ENCODE peak calls at places on chromosomes 12 and 14, in six cellular contexts. C, D, H, L, V and X are unnamed samples.

GRCh38 chr14:76086636-76087035 is 65.1 kb upstream of the GPATCH2L start:
- DNase-seq in D (no peak), H (no peak), V (no peak), L (no peak), C (no peak), X (no peak)

GRCh38 chr12:19857197-19857596 is 417.9 kb downstream of the AEBP2 start:
- DNase-seq in D (no peak), C (no peak), L (no peak), V (no peak), H (no peak), X (no peak)

GRCh38 chr14:24219521-24219920 is 3.7 kb upstream of the MDP1 start:
- DNase-seq in L (no peak), V (no peak), H (no peak), D (no peak), C (no peak), X (no peak)

GRCh38 chr12:63068857-63069442 is 82.1 kb downstream of the AVPR1A start:
- DNase-seq in L (peak; percentile 93), C (peak; percentile 23), H (no peak), D (no peak), V (peak; percentile 64), X (peak; percentile 8)

GRCh38 chr14:75306917-75307699 is 28.5 kb downstream of the FOS start:
- DNase-seq in H (no peak), D (no peak), L (peak; percentile 56), C (no peak), V (no peak), X (no peak)

GRCh38 chr14:105888784-105889665 is 362.6 kb downstream of the TMEM121 start:
- DNase-seq in L (no peak), D (no peak), H (peak; percentile 9), C (no peak), V (no peak), X (no peak)

GRCh38 chr12:13088503-13088902 is 15.0 kb downstream of the GSG1 start:
- DNase-seq in L (no peak), V (no peak), H (no peak), C (no peak), D (no peak), X (no peak)

GRCh38 chr12:68374315-68374982 is 42.3 kb upstream of the MDM1 start:
- DNase-seq in C (no peak), L (no peak), H (no peak), V (no peak), D (peak; percentile 31), X (no peak)

GRCh38 chr12:6767592-6768384 is 1.6 kb downstream of the PTMS start:
- DNase-seq in C (no peak), H (no peak), V (peak; percentile 32), L (peak; percentile 39), D (no peak), X (no peak)

GRCh38 chr14:91383439-91383838 is 34.2 kb downstream of the CCDC88C start:
- DNase-seq in V (no peak), H (no peak), D (no peak), L (no peak), C (no peak), X (no peak)

GRCh38 chr14:51868405-51868804 is 8.0 kb downstream of the GNG2 start:
- DNase-seq in C (no peak), D (no peak), L (no peak), V (no peak), H (no peak), X (no peak)

GRCh38 chr14:101937926-101938767 is 26.2 kb upstream of the DYNC1H1 start:
- DNase-seq in C (no peak), L (no peak), D (no peak), V (no peak), H (no peak), X (no peak)

GRCh38 chr12:57868870-57869609 is 22.5 kb upstream of the CTDSP2 start:
- DNase-seq in D (no peak), C (no peak), H (no peak), L (no peak), V (peak; percentile 55), X (peak; percentile 51)

GRCh38 chr12:45907955-45908354 is 82.4 kb downstream of the SCAF11 start:
- DNase-seq in L (no peak), V (no peak), H (no peak), C (no peak), D (no peak), X (no peak)

GRCh38 chr14:94665121-94665520 is 52.9 kb downstream of the SERPINA3 start:
- DNase-seq in L (peak; percentile 60), C (no peak), H (no peak), V (peak; percentile 40), D (no peak), X (no peak)

GRCh38 chr12:48816148-48816854 is 2.0 kb upstream of the CACNB3 start:
- DNase-seq in C (no peak), D (no peak), L (peak; percentile 25), H (no peak), V (no peak), X (no peak)

GRCh38 chr12:124217508-124217981 is 77.3 kb upstream of the RFLNA start:
- DNase-seq in V (peak; percentile 10), H (no peak), D (no peak), L (peak; percentile 12), C (no peak), X (no peak)

GRCh38 chr12:49110191-49111155 is at the start of gene LMBR1L:
- DNase-seq in L (peak; percentile 98), C (peak; percentile 88), V (peak; percentile 99), D (peak; percentile 95), H (peak; percentile 95), X (peak; percentile 90)

GRCh38 chr14:67619446-67620216 is at the start of gene ARG2:
- DNase-seq in V (peak; percentile 95), D (peak; percentile 98), L (peak; percentile 90), H (peak; percentile 97), C (peak; percentile 95), X (peak; percentile 93)

GRCh38 chr12:86712425-86712843 is 456.2 kb upstream of the MGAT4C start:
- DNase-seq in C (no peak), V (peak; percentile 97), L (peak; percentile 99), H (no peak), D (no peak), X (no peak)

GRCh38 chr12:57836442-57837375 is 9.8 kb downstream of the CTDSP2 start:
- DNase-seq in C (peak; percentile 60), V (peak; percentile 90), H (peak; percentile 87), D (no peak), L (peak; percentile 92), X (no peak)

GRCh38 chr12:120067084-120067869 is 49.3 kb downstream of the RAB35 start:
- DNase-seq in C (no peak), L (no peak), V (no peak), D (no peak), H (no peak), X (no peak)

GRCh38 chr12:109604902-109605536 is 31.4 kb downstream of the MVK start:
- DNase-seq in C (no peak), L (no peak), V (no peak), H (no peak), D (no peak), X (no peak)

GRCh38 chr12:66251049-66251448 is 51.2 kb upstream of the HELB start:
- DNase-seq in V (no peak), H (no peak), L (no peak), D (no peak), C (no peak), X (no peak)

GRCh38 chr14:25537846-25538455 is 488.0 kb upstream of the STXBP6 start:
- DNase-seq in D (no peak), V (no peak), L (peak; percentile 2), H (no peak), C (peak; percentile 72), X (peak; percentile 37)

GRCh38 chr12:117090388-117090787 is 8.8 kb downstream of the TESC start:
- DNase-seq in L (no peak), D (no peak), V (no peak), H (no peak), C (no peak), X (no peak)

GRCh38 chr12:117091758-117092510 is 7.3 kb downstream of the TESC start:
- DNase-seq in H (no peak), D (no peak), C (no peak), V (no peak), L (no peak), X (no peak)

GRCh38 chr12:117090816-117091711 is 8.2 kb downstream of the TESC start:
- DNase-seq in D (no peak), L (no peak), V (no peak), C (no peak), H (no peak), X (no peak)

GRCh38 chr12:117087808-117088207 is 11.4 kb downstream of the TESC start:
- DNase-seq in D (no peak), H (no peak), V (no peak), C (no peak), L (no peak), X (no peak)

DNA sequence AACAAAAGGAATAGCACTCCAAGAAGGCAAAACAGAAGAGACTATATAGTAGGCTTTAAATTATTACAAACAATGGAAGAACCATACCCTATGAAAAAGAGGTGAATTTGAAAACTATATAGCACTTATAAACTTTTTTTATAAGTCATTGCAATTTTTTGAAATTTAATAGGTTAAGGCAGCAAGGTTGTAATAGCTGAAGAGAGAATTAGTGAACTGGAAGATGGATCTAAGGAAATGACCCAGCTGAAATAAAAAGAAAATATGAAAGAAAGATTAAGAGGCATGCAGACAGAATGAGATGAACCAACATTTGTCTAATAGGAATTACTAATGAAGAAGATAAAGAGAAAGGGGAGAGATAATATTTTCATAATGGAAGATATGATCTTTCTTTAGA is 9.8 kb downstream of the TESC start:
- DNase-seq in C (no peak), D (no peak), V (no peak), H (no peak), L (no peak), X (no peak)
- TF ChIP-seq CTCF in C (no peak), D (no peak), V (no peak), H (no peak), L (no peak), X (no peak)

GRCh38 chr14:64760146-64760755 is 56.0 kb downstream of the PLEKHG3 start:
- DNase-seq in L (peak; percentile 65), H (no peak), C (peak; percentile 79), D (peak; percentile 50), V (peak; percentile 71), X (peak; percentile 71)
- TF ChIP-seq CTCF in L (peak; percentile 82), H (peak; percentile 69), C (peak; percentile 83), D (peak; percentile 53), V (peak; percentile 78), X (peak; percentile 70)

GRCh38 chr12:130081420-130081819 is 80.8 kb upstream of the FZD10 start:
- DNase-seq in H (no peak), D (no peak), L (no peak), V (no peak), C (no peak), X (no peak)
- TF ChIP-seq CTCF in H (no peak), D (no peak), L (no peak), V (no peak), C (no peak), X (no peak)

GRCh38 chr14:80636071-80636470 is 305.5 kb downstream of the CEP128 start:
- DNase-seq in C (no peak), D (no peak), H (no peak), L (peak; percentile 46), V (no peak), X (no peak)
- TF ChIP-seq CTCF in C (peak; percentile 65), D (no peak), H (no peak), L (peak; percentile 42), V (peak; percentile 14), X (peak; percentile 49)